ENCODE peak calls at places on chromosomes 3 and 15, in six cellular contexts. L is sigmoid colon, O is fibroblast of pulmonary artery, T is A673, S is AG09319, D is breast epithelium. H is an unnamed sample.

GRCh38 chr3:179760944-179761343 is 108.1 kb downstream of the USP13 start:
- DNase-seq in L (no peak), O (peak), T (peak), S (no peak), D (no peak), H (no peak)

GRCh38 chr3:71185733-71186455 is 397.6 kb downstream of the FOXP1 start:
- DNase-seq in L (no peak), O (peak), T (peak), S (no peak), D (no peak), H (no peak)

GRCh38 chr15:31221936-31222515 is 104.6 kb upstream of the KLF13 start:
- DNase-seq in L (no peak), O (no peak), T (no peak), S (no peak), D (peak), H (no peak)

GRCh38 chr15:67504796-67505195 is 16.1 kb upstream of the C15orf61 start:
- DNase-seq in L (no peak), O (no peak), T (no peak), S (peak), D (no peak), H (no peak)

GRCh38 chr3:35426581-35426980 is 212.7 kb upstream of the ARPP21 start:
- DNase-seq in L (no peak), O (no peak), T (no peak), S (no peak), D (no peak), H (no peak)

GRCh38 chr15:68843425-68844311 is 23.0 kb upstream of the ANP32A start:
- DNase-seq in L (no peak), O (peak), T (peak), S (no peak), D (no peak), H (peak)

GRCh38 chr15:65833501-65834220 is 35.6 kb upstream of the RAB11A start:
- DNase-seq in L (no peak), O (no peak), T (peak), S (no peak), D (no peak), H (no peak)

GRCh38 chr15:72706266-72706665 is 20.3 kb downstream of the BBS4 start:
- DNase-seq in L (no peak), O (no peak), T (peak), S (no peak), D (no peak), H (no peak)

GRCh38 chr3:112132975-112133448 is at the start of gene GCSAM:
- DNase-seq in L (peak), O (no peak), T (no peak), S (no peak), D (peak), H (peak)

GRCh38 chr3:184602406-184603155 is 41.0 kb downstream of the EPHB3 start:
- DNase-seq in L (peak), O (no peak), T (no peak), S (no peak), D (no peak), H (no peak)

GRCh38 chr3:57000012-57000411 is 60.5 kb upstream of the SPATA12 start:
- DNase-seq in L (no peak), O (no peak), T (no peak), S (no peak), D (no peak), H (no peak)

GRCh38 chr15:67164811-67165652 is 89.4 kb downstream of the AAGAB start:
- DNase-seq in L (peak), O (peak), T (no peak), S (no peak), D (no peak), H (no peak)

GRCh38 chr15:80242132-80242769 is 9.8 kb downstream of the CTXND1 start:
- DNase-seq in L (no peak), O (peak), T (peak), S (no peak), D (no peak), H (no peak)

GRCh38 chr15:94258246-94258645 is 26.9 kb downstream of the MCTP2 start:
- DNase-seq in L (no peak), O (no peak), T (no peak), S (no peak), D (no peak), H (no peak)

GRCh38 chr15:70750203-70750869 is 13.0 kb downstream of the UACA start:
- DNase-seq in L (no peak), O (no peak), T (no peak), S (no peak), D (no peak), H (no peak)

GRCh38 chr15:40454904-40455391 is 14.2 kb downstream of the BAHD1 start:
- DNase-seq in L (no peak), O (peak), T (no peak), S (no peak), D (no peak), H (no peak)

GRCh38 chr3:136595862-136596697 is 156.1 kb downstream of the STAG1 start:
- DNase-seq in L (no peak), O (no peak), T (peak), S (no peak), D (no peak), H (no peak)

GRCh38 chr3:176741648-176742047 is 455.6 kb downstream of the TBL1XR1 start:
- DNase-seq in L (no peak), O (no peak), T (no peak), S (no peak), D (no peak), H (no peak)

GRCh38 chr3:89859738-89860137 is 752.3 kb downstream of the EPHA3 start:
- DNase-seq in L (no peak), O (no peak), T (no peak), S (no peak), D (no peak), H (no peak)

GRCh38 chr3:120821426-120821825 is 78.9 kb downstream of the GTF2E1 start:
- DNase-seq in L (no peak), O (no peak), T (no peak), S (no peak), D (no peak), H (no peak)

GRCh38 chr3:101381809-101382208 is 61.4 kb upstream of the IMPG2 start:
- DNase-seq in L (no peak), O (peak), T (peak), S (no peak), D (no peak), H (no peak)
- TF ChIP-seq CTCF in L (peak), O (peak), T (peak), S (peak), D (peak), H (peak)

DNA sequence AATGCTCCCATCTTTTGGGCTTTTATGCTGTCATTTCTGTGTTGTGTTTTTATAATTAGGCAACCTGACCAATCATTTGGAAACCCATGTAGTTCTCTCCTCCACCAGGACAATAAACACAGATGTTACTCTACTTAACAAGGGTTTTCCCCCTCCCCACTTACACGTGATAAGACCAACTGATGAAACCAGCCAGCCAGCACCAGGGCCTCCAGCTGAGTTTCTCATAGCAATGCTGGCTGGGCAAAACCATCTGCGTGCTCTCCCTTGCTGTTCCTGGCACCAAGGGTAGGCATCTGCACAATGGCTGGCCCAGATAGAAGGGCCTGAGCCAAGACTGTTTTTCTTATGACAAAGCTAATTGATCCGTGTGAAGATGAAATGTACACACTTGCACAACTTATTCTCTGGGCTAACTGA is 310.4 kb downstream of the PLCL2 start:
- DNase-seq in L (no peak), O (peak), T (no peak), S (peak), D (no peak), H (no peak)
- TF ChIP-seq CTCF in L (no peak), O (no peak), T (no peak), S (no peak), D (no peak), H (no peak)

GRCh38 chr3:72658466-72659100 is 189.7 kb downstream of the SHQ1 start:
- DNase-seq in L (no peak), O (no peak), T (no peak), S (no peak), D (no peak), H (no peak)

GRCh38 chr3:72652395-72652794 is 195.8 kb downstream of the SHQ1 start:
- DNase-seq in L (no peak), O (no peak), T (no peak), S (no peak), D (no peak), H (no peak)

GRCh38 chr3:72657666-72658065 is 190.6 kb downstream of the SHQ1 start:
- DNase-seq in L (no peak), O (no peak), T (no peak), S (no peak), D (no peak), H (no peak)

GRCh38 chr3:72655151-72655551 is 193.1 kb downstream of the SHQ1 start:
- DNase-seq in L (no peak), O (peak), T (no peak), S (no peak), D (peak), H (no peak)

DNA sequence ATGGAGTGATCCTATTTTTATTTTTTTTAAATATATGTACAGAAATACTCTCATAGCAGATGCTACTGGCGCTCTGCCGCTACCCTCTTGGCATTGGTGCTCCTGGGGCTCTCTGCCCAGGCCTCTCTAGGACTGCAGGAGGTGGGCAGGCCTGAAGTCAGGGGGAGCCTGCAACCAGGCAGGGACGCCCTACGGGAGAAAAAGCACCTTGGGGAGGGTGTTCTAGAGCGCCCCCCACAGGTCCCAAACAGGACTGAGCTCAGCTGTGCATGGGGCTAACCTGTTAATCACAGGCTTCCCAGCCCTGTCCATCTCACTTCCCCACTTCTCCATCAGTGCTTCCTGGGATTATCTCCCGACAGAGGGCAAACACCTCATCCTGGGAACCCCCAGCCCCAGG is 192.5 kb downstream of the SHQ1 start:
- DNase-seq in L (no peak), O (no peak), T (no peak), S (no peak), D (no peak), H (no peak)
- TF ChIP-seq CTCF in L (no peak), O (no peak), T (peak), S (no peak), D (no peak), H (no peak)

GRCh38 chr3:73094127-73094526 is 32.7 kb downstream of the EBLN2 start:
- DNase-seq in L (no peak), O (no peak), T (peak), S (no peak), D (no peak), H (no peak)
- TF ChIP-seq CTCF in L (no peak), O (peak), T (peak), S (no peak), D (no peak), H (no peak)

GRCh38 chr3:168249539-168250414 is 154.1 kb upstream of the GOLIM4 start:
- DNase-seq in L (peak), O (peak), T (peak), S (peak), D (peak), H (peak)
- TF ChIP-seq CTCF in L (no peak), O (peak), T (peak), S (peak), D (no peak), H (peak)

GRCh38 chr3:134350266-134350665 is 24.0 kb downstream of the AMOTL2 start:
- DNase-seq in L (no peak), O (no peak), T (no peak), S (no peak), D (no peak), H (no peak)

GRCh38 chr3:134348524-134348923 is 25.7 kb downstream of the AMOTL2 start:
- DNase-seq in L (peak), O (no peak), T (no peak), S (no peak), D (no peak), H (no peak)

GRCh38 chr3:134346744-134347143 is 27.5 kb downstream of the AMOTL2 start:
- DNase-seq in L (no peak), O (no peak), T (no peak), S (no peak), D (no peak), H (no peak)

GRCh38 chr3:134345202-134345601 is 29.0 kb downstream of the AMOTL2 start:
- DNase-seq in L (peak), O (no peak), T (no peak), S (no peak), D (no peak), H (no peak)

DNA sequence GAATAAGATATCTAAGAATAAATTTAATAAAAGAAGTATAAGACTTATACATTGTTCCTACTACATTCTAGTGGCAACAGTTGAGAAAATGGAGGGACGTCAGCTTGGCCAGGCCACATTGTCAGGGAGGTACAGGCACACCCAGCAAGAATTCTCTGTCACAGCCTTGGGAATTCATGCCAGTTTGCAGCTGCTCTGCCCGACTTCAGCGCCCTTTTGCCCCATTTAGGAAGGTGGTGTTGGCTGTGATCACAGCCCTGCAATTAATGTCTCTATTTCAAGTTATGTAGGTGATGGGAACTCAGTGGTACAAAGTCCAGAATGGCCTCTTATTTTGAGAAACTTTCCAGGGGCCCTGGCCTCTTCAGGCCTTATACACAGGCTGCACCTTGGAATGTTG is 26.7 kb downstream of the AMOTL2 start:
- DNase-seq in L (peak), O (no peak), T (no peak), S (no peak), D (no peak), H (no peak)
- TF ChIP-seq CTCF in L (no peak), O (no peak), T (no peak), S (no peak), D (no peak), H (no peak)

DNA sequence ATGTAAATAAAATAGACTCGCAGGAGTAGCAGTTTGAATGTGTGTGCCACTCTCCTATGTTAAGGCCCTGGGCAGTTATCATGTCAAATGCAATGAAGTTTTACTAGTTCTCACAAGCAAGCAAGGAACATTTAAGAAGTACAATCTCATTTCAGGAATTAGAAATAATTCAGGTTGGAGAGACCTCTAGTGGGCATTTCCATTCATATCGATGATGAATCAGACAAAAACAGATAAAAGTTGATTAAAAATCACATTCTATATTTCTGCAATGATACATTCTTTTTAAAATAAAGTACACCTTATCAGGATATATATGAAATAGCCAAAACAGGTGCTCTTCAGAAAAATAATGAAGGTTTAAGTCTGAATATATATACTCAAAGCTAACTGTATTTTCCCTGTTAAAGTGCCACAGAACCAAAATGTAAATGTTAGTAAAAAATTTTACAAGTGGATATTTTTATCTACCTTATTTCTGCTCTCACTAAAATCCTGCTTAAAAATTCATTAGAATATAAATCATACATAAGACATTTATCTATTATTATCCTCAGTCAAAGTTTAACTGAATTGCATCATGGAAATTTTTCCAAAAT is 492.4 kb upstream of the FRG2C start:
- DNase-seq in L (no peak), O (peak), T (no peak), S (no peak), D (no peak), H (no peak)
- TF ChIP-seq CTCF in L (peak), O (peak), T (peak), S (peak), D (no peak), H (no peak)

GRCh38 chr3:49841126-49841525 is 15.2 kb downstream of the TRAIP start:
- DNase-seq in L (no peak), O (peak), T (peak), S (no peak), D (no peak), H (no peak)
- TF ChIP-seq CTCF in L (no peak), O (peak), T (peak), S (peak), D (no peak), H (peak)

DNA sequence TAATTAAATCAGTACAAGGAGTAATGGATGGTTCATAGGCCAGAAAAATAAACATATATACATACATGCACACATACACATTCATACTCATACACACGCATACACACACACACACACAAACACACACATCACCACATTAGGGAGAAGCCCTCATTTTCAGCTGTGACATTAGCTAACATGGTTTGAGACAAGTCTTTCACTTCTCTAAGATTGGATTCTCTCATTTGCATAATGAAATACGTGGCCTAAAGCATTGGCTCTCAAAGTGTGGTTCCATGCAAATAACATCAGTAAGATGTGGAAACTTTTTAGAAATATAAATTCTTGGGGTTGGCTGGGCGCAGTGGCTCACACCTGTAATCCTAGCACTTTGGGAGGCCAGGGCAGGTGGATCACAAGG is 452.6 kb downstream of the TAFA4 start:
- DNase-seq in L (no peak), O (no peak), T (no peak), S (no peak), D (no peak), H (no peak)
- TF ChIP-seq CTCF in L (no peak), O (no peak), T (no peak), S (no peak), D (no peak), H (no peak)

GRCh38 chr3:172333692-172334457 is 114.4 kb downstream of the GHSR start:
- DNase-seq in L (no peak), O (no peak), T (no peak), S (no peak), D (no peak), H (no peak)
- TF ChIP-seq CTCF in L (no peak), O (peak), T (peak), S (no peak), D (no peak), H (no peak)